ENCODE peak calls at places on chromosome 9, in five cellular contexts. W is brain microvascular endothelial cell, G is A549, L is AG09319, R is fibroblast of pulmonary artery. U is an unnamed sample.

GRCh38 chr9:137598943-137599342 is 6.5 kb upstream of the ARRDC1 start:
- DNase-seq in R (no peak), W (no peak), G (no peak), L (no peak), U (no peak)

GRCh38 chr9:36337865-36338264 is 62.2 kb downstream of the RNF38 start:
- DNase-seq in G (no peak), W (no peak), R (peak), L (no peak), U (no peak)

GRCh38 chr9:33852216-33852826 is 35.4 kb downstream of the UBE2R2 start:
- DNase-seq in L (no peak), R (peak), G (peak), W (peak), U (peak)

GRCh38 chr9:112224401-112225289 is 49.5 kb upstream of the SUSD1 start:
- DNase-seq in R (peak), L (no peak), G (no peak), W (peak), U (no peak)

GRCh38 chr9:75197521-75197920 is 109.2 kb downstream of the OSTF1 start:
- DNase-seq in R (peak), L (no peak), W (peak), G (no peak), U (no peak)

GRCh38 chr9:70085241-70085640 is 41.6 kb downstream of the MAMDC2 start:
- DNase-seq in L (no peak), R (peak), W (peak), G (no peak), U (peak)

GRCh38 chr9:35649431-35650340 is 1.0 kb downstream of the SIT1 start:
- DNase-seq in W (no peak), R (peak), L (no peak), G (no peak), U (no peak)

GRCh38 chr9:18739641-18740318 is 265.8 kb downstream of the ADAMTSL1 start:
- DNase-seq in W (no peak), G (no peak), L (no peak), R (no peak), U (no peak)

GRCh38 chr9:33192493-33193245 is 25.5 kb upstream of the B4GALT1 start:
- DNase-seq in L (no peak), W (no peak), R (no peak), G (no peak), U (no peak)

DNA sequence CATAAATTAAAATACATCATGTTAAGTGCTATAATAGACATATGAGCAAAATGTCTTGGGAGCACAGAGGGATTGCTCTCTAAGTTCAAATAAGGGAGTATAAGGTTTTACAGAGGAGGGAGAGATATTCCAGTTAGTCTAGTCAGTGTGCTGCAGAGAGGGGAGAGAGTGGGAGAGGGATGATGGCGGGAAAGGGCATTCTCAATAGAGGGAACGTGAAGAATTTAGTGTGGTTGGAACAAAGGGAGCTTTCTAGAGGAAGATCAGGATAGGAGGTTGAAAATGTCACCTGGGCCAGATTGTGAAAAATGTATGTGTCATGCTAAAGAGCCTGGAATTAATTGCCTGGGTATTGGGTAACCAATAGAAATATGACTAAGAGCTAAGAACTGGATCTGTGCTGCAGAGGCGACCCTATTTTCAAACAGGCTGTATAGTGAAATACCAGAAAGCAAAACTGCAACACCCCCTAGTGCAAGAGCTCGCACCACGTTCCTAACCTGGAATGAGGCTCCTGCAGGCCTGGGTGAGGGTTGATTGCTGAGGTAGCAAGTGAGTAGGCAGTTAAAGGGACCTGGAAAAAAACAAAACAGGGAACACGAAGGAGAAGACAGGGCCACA is 791.8 kb upstream of the C9orf72 start:
- DNase-seq in L (no peak), R (no peak), G (no peak), W (no peak), U (peak)
- TF ChIP-seq CTCF in L (no peak), R (no peak), G (no peak), W (peak), U (peak)

GRCh38 chr9:2622361-2623045 is 916 bp downstream of the VLDLR start:
- DNase-seq in R (peak), W (no peak), G (peak), L (no peak), U (peak)
- TF ChIP-seq CTCF in R (no peak), W (no peak), G (no peak), L (no peak), U (no peak)

GRCh38 chr9:128823362-128823902 is 5.1 kb downstream of the ENDOG start:
- DNase-seq in G (no peak), W (no peak), L (no peak), R (no peak), U (no peak)

GRCh38 chr9:128822407-128823042 is 4.2 kb downstream of the ENDOG start:
- DNase-seq in L (no peak), W (no peak), R (no peak), G (no peak), U (no peak)

GRCh38 chr9:128825923-128826702 is 3.5 kb downstream of the SPOUT1 start:
- DNase-seq in R (no peak), L (no peak), G (peak), W (no peak), U (peak)

GRCh38 chr9:128823903-128824406 is 5.6 kb downstream of the SPOUT1 start:
- DNase-seq in G (no peak), W (no peak), R (no peak), L (no peak), U (no peak)

DNA sequence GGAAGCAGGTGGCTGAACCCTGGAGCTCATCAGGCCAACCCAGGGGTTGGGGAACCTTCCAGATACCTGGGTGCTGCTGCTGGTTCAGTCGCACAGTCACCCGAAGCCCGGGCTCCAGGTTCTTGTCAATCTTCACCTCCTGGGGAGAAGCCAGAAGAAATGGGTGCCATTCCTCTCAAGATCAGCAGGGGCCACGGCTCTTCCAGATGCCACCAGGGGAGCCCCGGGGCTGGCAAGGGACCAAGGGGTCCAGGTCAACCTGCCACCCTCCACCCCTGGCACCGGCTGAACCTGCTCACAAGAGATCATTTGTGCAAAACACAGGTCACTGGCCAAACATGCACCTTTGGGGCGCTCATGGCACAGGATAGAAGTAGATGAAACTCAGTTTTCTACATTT is 4.7 kb downstream of the SPOUT1 start:
- DNase-seq in L (no peak), R (no peak), W (no peak), G (no peak), U (no peak)
- TF ChIP-seq CTCF in L (no peak), R (no peak), W (no peak), G (no peak), U (no peak)

DNA sequence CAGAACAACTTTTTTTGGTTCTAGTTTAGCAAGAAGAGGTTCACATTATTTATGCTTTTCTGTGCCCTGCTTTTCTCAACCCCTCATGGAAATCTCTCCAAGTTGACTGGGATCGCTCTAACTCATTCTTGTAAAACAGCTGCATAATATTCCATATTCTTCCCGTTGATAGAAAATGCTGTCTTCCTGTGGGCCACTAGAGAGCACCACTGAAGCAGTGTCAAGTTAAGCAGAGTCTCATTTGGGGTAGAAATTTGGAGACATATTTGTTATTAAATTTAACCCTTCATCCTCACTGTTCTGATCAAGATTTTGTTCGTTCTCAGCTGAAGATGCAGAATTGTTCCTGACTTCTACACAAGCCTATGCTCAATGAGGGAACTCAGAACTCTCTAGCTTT is 140.1 kb downstream of the CEMIP2 start:
- DNase-seq in R (peak), L (no peak), G (no peak), W (no peak), U (no peak)
- TF ChIP-seq CTCF in R (peak), L (peak), G (peak), W (peak), U (no peak)

DNA sequence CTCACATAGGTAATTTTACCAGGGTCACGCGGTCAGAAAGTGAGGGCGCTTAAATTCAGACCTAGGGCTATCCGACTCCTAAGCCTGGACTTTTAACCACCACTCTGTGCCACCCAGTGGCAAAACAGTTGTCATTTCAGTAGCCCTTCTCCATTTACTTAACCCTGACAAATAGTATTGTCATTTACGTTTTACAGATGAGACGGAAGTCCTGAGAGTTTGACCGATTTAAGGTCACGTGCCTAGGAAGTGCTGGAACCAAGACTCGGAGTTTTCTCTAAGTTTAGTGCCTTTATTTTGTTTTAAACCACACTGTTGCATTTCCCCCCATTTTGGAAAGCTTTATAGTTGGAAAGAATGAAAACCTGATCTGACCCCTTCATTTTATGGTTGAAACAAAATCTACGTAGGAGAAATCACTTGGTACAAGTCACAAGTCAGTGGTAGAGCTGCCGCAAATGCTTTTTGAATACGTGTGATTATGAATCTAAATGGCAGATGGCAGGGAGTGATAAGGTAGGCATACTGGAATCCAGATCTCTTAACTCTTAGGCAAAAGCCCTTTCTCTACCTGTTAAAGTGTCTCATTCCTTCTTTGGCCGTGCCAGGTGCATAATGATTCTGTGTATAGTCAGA is 701 bp downstream of the MRRF start:
- DNase-seq in L (no peak), R (peak), G (no peak), W (no peak), U (no peak)
- TF ChIP-seq CTCF in L (no peak), R (no peak), G (no peak), W (no peak), U (no peak)

GRCh38 chr9:72333758-72334157 is 31.2 kb downstream of the ZFAND5 start:
- DNase-seq in W (no peak), G (no peak), R (no peak), L (no peak), U (peak)
- TF ChIP-seq CTCF in W (peak), G (peak), R (peak), L (no peak), U (peak)

DNA sequence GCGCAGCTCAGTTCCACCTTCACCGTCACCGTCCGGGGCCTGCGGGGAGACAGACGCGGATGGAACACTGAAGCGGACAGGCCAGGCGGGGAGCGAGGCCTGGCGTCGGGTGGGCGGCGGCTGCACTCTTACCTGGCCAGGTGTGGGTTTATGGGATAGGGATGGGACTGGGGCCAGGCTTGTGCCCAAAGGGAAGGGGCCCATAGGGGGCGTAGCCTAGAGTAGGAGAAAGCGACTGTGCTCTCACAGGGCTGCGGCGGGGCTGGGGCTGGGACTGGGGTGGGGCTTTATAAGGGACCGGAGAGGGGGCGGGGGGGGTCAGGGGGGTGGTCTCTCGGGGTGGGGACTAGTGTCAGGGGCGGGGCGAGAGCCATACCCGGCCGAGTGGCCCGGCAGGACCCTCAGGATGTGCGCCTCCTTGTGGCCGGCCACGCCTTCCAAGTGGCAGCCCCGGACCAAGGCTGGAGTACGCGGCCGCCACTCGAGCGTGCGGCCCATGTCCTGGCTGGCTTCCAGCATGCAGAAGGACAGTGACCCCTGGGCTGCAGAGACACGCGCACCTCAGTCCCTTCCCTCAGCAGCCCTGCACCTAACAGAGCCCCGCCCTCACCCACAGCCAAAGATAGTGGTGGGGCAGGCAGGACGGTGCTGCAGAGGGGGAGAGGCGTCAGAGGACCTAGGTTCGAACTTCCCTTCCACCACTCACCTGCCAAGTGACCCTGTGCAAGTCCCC is 22.8 kb downstream of the FPGS start:
- DNase-seq in L (no peak), W (no peak), G (peak), R (no peak), U (peak)
- TF ChIP-seq CTCF in L (peak), W (peak), G (peak), R (no peak), U (peak)

DNA sequence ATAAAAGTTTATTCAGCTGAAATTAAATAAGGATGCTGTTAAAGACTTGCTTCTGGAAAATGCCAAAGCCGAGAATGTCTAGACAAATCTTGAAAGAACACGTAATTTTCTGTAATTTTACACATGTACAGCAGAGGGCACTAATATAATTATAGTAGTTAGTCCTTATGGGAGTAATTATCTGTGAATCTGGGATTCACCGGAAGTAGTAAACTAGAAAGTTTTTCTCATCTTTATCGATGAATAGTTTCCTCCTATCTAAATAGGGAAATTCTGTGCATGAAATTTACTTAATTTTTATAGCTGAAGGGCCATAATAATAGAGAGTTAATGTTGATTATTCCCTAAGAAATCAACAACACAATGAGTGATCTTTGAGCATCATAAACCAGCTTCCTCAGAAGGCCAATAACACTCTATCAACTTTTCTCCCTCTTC is 18.4 kb upstream of the CNTLN start:
- DNase-seq in G (peak), L (no peak), W (no peak), R (peak), U (no peak)
- TF ChIP-seq CTCF in G (peak), L (peak), W (no peak), R (peak), U (no peak)

DNA sequence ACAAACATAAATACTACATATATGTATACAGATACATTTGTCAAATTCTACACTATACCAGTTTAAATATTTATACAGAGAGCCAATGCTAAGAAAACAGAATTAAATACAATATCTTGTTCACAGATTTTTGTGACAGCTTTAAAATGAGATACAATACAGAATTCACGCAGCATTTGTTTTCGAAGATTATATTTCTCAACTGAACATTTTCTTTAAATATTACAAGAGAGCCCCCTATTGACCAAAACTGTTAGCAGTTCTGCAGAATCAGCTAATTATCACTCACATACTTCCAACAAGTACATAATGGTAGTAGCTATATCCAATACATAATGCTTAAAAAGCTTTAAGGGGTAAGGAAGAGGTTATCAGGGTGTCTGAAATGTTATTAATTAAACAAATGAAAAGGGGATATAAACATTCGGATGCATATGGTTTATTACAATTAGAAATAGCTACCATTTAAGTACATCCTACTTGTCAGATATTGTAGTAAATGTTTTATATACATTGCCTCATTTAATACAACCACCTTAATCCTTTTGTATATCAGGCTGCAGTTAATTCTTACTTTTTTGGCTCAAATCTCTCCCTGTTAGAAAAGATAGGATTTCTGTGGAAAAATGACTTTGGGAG is 31.7 kb downstream of the ZDHHC21 start:
- DNase-seq in L (no peak), W (peak), G (no peak), R (peak), U (no peak)
- TF ChIP-seq CTCF in L (peak), W (peak), G (peak), R (peak), U (peak)

DNA sequence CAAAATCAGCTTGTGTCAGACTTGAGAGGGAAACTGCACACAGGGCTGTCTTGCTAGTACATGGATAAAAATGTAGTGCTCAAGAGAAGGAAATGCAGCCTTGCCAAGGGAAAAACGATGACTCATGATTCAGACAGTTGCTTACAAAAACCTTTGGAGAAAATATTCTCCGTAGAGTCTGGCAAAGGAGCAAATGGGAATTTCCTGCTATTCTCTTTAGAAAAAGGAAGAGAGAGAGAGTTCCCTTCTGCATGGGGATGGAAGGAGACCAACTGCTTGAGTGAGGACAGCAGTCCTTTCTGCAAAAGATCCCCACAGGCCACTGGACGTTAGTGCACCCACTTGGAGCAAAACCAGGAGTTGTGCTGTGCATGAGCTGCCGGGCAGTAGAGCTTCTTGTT is 7.6 kb downstream of the IFNB1 start:
- DNase-seq in W (peak), G (peak), L (peak), R (peak), U (no peak)
- TF ChIP-seq CTCF in W (peak), G (no peak), L (peak), R (peak), U (peak)